ENCODE peak calls at places on chromosomes 12 and 14, in six cellular contexts. O is pancreas; N is stimulated activated naive CD4-positive, alpha-beta T cell; S is CD4-positive, alpha-beta T cell; P is stimulated activated CD8-positive, alpha-beta memory T cell treated with anti-CD3 and anti-CD28 coated beads, Interleukin-4, amount 100 ng/mL, for 48 hours; G is HS-5. A is an unnamed sample.

GRCh38 chr14:102622262-102622885 is 29.9 kb downstream of the RCOR1 start:
- DNase-seq in O (no peak), N (no peak), S (no peak), P (peak; percentile 39), G (no peak), A (no peak)

GRCh38 chr14:85558505-85558904 is 28.6 kb downstream of the FLRT2 start:
- DNase-seq in O (no peak), N (no peak), S (no peak), P (no peak), G (no peak), A (no peak)

GRCh38 chr12:47449797-47450196 is 256.0 kb downstream of the RPAP3 start:
- DNase-seq in O (no peak), N (no peak), S (no peak), P (no peak), G (no peak), A (no peak)

GRCh38 chr14:76490735-76491134 is 114.8 kb downstream of the ESRRB start:
- DNase-seq in O (no peak), N (no peak), S (no peak), P (no peak), G (no peak), A (no peak)

GRCh38 chr14:71651228-71651627 is 281.0 kb upstream of the RGS6 start:
- DNase-seq in O (no peak), N (no peak), S (no peak), P (no peak), G (peak; percentile 56), A (no peak)

GRCh38 chr14:93089501-93090269 is 26.0 kb downstream of the ITPK1 start:
- DNase-seq in O (no peak), N (no peak), S (no peak), P (no peak), G (no peak), A (no peak)

GRCh38 chr12:25970082-25970481 is 11.6 kb downstream of the RASSF8 start:
- DNase-seq in O (no peak), N (no peak), S (no peak), P (no peak), G (no peak), A (no peak)

GRCh38 chr14:33968722-33969121 is 17.8 kb upstream of the EGLN3 start:
- DNase-seq in O (no peak), N (no peak), S (no peak), P (no peak), G (no peak), A (no peak)

GRCh38 chr12:58425481-58426392 is 484.4 kb downstream of the ATP23 start:
- DNase-seq in O (no peak), N (no peak), S (no peak), P (peak; percentile 32), G (peak; percentile 94), A (peak; percentile 89)

GRCh38 chr12:108484431-108484830 is 30.6 kb upstream of the FICD start:
- DNase-seq in O (no peak), N (no peak), S (no peak), P (no peak), G (no peak), A (no peak)

A was measured in HS-27A.